ENCODE peak calls at places on chromosomes 7 and 10, in eight cellular contexts. F, M, H, J, Z, S, G and V are unnamed samples.

GRCh38 chr7:124603066-124603465 is 162.5 kb downstream of the GPR37 start:
- DNase-seq in F (no peak), M (no peak), H (no peak), J (no peak), Z (no peak), S (no peak), G (no peak), V (no peak)

GRCh38 chr10:110822708-110823291 is 48.9 kb upstream of the PDCD4 start:
- DNase-seq in F (no peak), M (peak; percentile 84), H (peak; percentile 21), J (no peak), Z (no peak), S (no peak), G (peak; percentile 74), V (no peak)

GRCh38 chr7:41107938-41108448 is 594.9 kb downstream of the INHBA start:
- DNase-seq in F (no peak), M (peak; percentile 40), H (no peak), J (no peak), Z (no peak), S (peak; percentile 73), G (no peak), V (no peak)

GRCh38 chr10:103890194-103890658 is 27.8 kb downstream of the STN1 start:
- DNase-seq in F (no peak), M (peak; percentile 79), H (peak; percentile 86), J (peak; percentile 54), Z (peak; percentile 86), S (peak; percentile 68), G (no peak), V (no peak)

GRCh38 chr10:673492-673891 is 16.0 kb downstream of the DIP2C start:
- DNase-seq in F (no peak), M (no peak), H (no peak), J (no peak), Z (peak; percentile 2), S (no peak), G (no peak), V (no peak)

GRCh38 chr10:112404612-112405011 is 30.7 kb downstream of the ACSL5 start:
- DNase-seq in F (no peak), M (peak; percentile 26), H (no peak), J (no peak), Z (no peak), S (no peak), G (no peak), V (no peak)

GRCh38 chr7:5367661-5368060 is 56.0 kb downstream of the TNRC18 start:
- DNase-seq in F (no peak), M (no peak), H (no peak), J (no peak), Z (no peak), S (no peak), G (no peak), V (no peak)

GRCh38 chr10:12455774-12456173 is 106.4 kb downstream of the CAMK1D start:
- DNase-seq in F (no peak), M (no peak), H (peak; percentile 49), J (no peak), Z (no peak), S (no peak), G (no peak), V (no peak)

GRCh38 chr7:5636446-5636835 is 145.0 kb downstream of the RNF216 start:
- DNase-seq in F (peak; percentile 28), M (no peak), H (no peak), J (no peak), Z (no peak), S (no peak), G (peak; percentile 80), V (no peak)

GRCh38 chr7:8211725-8212096 is 50.3 kb downstream of the ICA1 start:
- DNase-seq in F (no peak), M (no peak), H (no peak), J (no peak), Z (no peak), S (no peak), G (no peak), V (no peak)

GRCh38 chr7:14385074-14385473 is 395.6 kb upstream of the ETV1 start:
- DNase-seq in F (no peak), M (no peak), H (no peak), J (no peak), Z (no peak), S (no peak), G (no peak), V (no peak)

GRCh38 chr7:6700793-6701192 is 6.0 kb downstream of the ZNF12 start:
- DNase-seq in F (no peak), M (no peak), H (no peak), J (no peak), Z (no peak), S (no peak), G (no peak), V (no peak)

GRCh38 chr7:8365499-8366110 is 67.8 kb upstream of the NXPH1 start:
- DNase-seq in F (no peak), M (peak; percentile 18), H (no peak), J (no peak), Z (no peak), S (no peak), G (peak; percentile 64), V (no peak)

GRCh38 chr7:33155811-33156210 is 26.4 kb downstream of the BBS9 start:
- DNase-seq in F (no peak), M (no peak), H (no peak), J (no peak), Z (no peak), S (no peak), G (no peak), V (no peak)

GRCh38 chr7:35553498-35553897 is 141.4 kb downstream of the HERPUD2 start:
- DNase-seq in F (peak; percentile 44), M (no peak), H (no peak), J (no peak), Z (no peak), S (no peak), G (no peak), V (no peak)

GRCh38 chr10:78194539-78195402 is 161.1 kb downstream of the RPS24 start:
- DNase-seq in F (peak; percentile 16), M (no peak), H (no peak), J (no peak), Z (no peak), S (no peak), G (no peak), V (no peak)

GRCh38 chr7:48426966-48427555 is 255.8 kb downstream of the ABCA13 start:
- DNase-seq in F (no peak), M (peak; percentile 26), H (peak; percentile 31), J (no peak), Z (peak; percentile 33), S (peak; percentile 74), G (no peak), V (no peak)

GRCh38 chr7:2934984-2935740 is 91.1 kb upstream of the GNA12 start:
- DNase-seq in F (no peak), M (no peak), H (no peak), J (no peak), Z (no peak), S (peak; percentile 36), G (no peak), V (peak; percentile 30)

DNA sequence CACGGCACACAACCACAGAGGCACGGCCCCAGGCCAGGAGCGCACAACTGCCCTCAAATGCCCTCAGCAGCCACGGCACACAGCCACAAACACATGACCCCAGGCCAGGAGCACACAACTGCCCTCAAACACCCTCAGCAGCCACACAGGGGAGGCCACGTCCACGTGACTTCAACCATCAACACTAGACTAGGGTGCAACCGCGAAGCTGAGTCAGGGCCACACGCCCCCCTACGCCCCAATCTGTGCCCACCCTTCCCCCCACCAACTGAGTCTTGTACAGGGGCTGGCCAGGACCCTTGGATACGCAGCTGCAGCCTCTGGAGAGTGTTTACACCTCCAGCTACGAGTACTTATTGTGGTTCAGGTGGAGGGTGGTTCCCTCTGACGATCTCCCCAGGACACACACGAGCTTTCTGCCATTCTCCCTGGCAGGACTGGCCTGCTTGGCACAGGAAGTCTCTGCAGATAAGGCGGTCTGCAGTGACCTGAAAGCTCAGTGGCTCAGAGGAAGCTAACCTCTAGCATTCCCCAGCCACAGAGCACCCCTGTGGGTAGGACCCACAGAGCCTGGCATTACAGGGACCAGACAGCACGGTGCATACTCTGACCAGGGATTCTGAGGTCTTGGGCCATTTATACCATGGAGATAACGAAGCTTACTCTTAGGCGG is 2.0 kb upstream of the GPR146 start:
- DNase-seq in F (no peak), M (no peak), H (no peak), J (no peak), Z (no peak), S (no peak), G (no peak), V (no peak)
- H3K27ac ChIP-seq in F (peak overlapping the region; percentile 97), M (no peak overlapping the region), H (no peak overlapping the region), J (no peak overlapping the region), Z (peak overlapping the region; percentile 85), S (no peak overlapping the region), G (no peak overlapping the region), V (peak overlapping the region; percentile 24)

GRCh38 chr7:116953727-116954442 is 584 bp downstream of the ST7 start:
- DNase-seq in F (peak; percentile 80), M (peak; percentile 89), H (peak; percentile 56), J (peak; percentile 31), Z (peak; percentile 61), S (peak; percentile 53), G (peak; percentile 80), V (peak; percentile 27)
- H3K4me1 ChIP-seq in F (peaks cover 59% of the 10 kb centered on the region), M (peaks cover 27% of the 10 kb centered on the region), H (no peaks in the 10 kb centered on the region), J (peaks cover 32% of the 10 kb centered on the region), Z (peaks cover 5% of the 10 kb centered on the region), S (peaks cover 18% of the 10 kb centered on the region), G (peaks cover 13% of the 10 kb centered on the region), V (peaks cover 8% of the 10 kb centered on the region)

GRCh38 chr7:234041-234711 is 41.8 kb downstream of the FAM20C start:
- DNase-seq in F (no peak), M (peak; percentile 53), H (peak; percentile 40), J (no peak), Z (no peak), S (no peak), G (no peak), V (no peak)
- H3K9me3 ChIP-seq in F (no peaks in the 10 kb centered on the region), M (no peaks in the 10 kb centered on the region), H (no peaks in the 10 kb centered on the region), J (no peaks in the 10 kb centered on the region), Z (no peaks in the 10 kb centered on the region), S (no peaks in the 10 kb centered on the region), G (no peaks in the 10 kb centered on the region), V (no peaks in the 10 kb centered on the region)

GRCh38 chr10:122500726-122501125 is 39.4 kb downstream of the HTRA1 start:
- DNase-seq in F (no peak), M (no peak), H (no peak), J (no peak), Z (no peak), S (no peak), G (no peak), V (no peak)

GRCh38 chr10:122499491-122499941 is 38.2 kb downstream of the HTRA1 start:
- DNase-seq in F (peak; percentile 49), M (no peak), H (peak; percentile 42), J (no peak), Z (peak; percentile 26), S (no peak), G (no peak), V (no peak)

GRCh38 chr10:122498521-122498920 is 37.2 kb downstream of the HTRA1 start:
- DNase-seq in F (no peak), M (no peak), H (no peak), J (no peak), Z (no peak), S (peak; percentile 11), G (no peak), V (no peak)

GRCh38 chr10:122500194-122500593 is 38.8 kb downstream of the HTRA1 start:
- DNase-seq in F (no peak), M (no peak), H (no peak), J (no peak), Z (no peak), S (no peak), G (no peak), V (no peak)

DNA sequence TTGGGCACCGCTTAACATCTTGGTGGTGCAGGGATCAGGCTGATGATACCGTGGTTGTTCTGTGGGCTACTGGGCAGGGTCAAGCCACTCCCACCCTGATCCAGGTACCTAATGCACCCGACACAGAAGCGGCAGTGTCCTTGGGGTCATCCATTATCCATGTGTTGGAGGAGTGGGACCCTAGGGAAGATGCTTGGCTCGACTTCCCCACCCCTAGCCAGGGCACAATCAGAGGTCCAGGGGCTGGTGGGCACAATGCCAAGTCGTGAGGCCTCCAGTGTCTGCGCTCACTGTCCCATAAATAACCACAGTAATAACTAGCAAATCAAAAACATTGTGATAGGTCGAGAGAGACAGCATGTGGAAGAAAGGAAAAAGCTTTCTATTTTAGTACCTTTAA is 37.7 kb downstream of the HTRA1 start:
- DNase-seq in F (no peak), M (no peak), H (no peak), J (no peak), Z (no peak), S (no peak), G (no peak), V (no peak)
- H3K27ac ChIP-seq in F (no peak overlapping the region), M (no peak overlapping the region), H (no peak overlapping the region), J (no peak overlapping the region), Z (peak overlapping the region; percentile 64), S (no peak overlapping the region), G (no peak overlapping the region), V (no peak overlapping the region)